ENCODE peak calls at places on chromosomes 6 and 20, in seven cellular contexts. One of them, this sample, is unnamed.
A peak's percentile ranks its signal among the peaks of the same experiment; 100 is the strongest.

GRCh38 chr6:54990001-54990400 is 143.4 kb downstream of the FAM83B start:
- DNase-seq in stimulated activated naive CD4-positive, alpha-beta T cell treated with Interleukin-2 at 50 U/mL for 16 hours: no peak
- DNase-seq in keratinocyte: no peak
- DNase-seq in stimulated activated CD8-positive, alpha-beta memory T cell treated with anti-CD3 and anti-CD28 coated beads, Interleukin-2, amount 100 ng/mL, for 1 hour: no peak
- DNase-seq in effector CD4-positive, alpha-beta T cell: no peak
- DNase-seq in stomach: no peak
- DNase-seq in glutamatergic neuron: no peak
- DNase-seq in this sample: no peak

GRCh38 chr6:107179004-107179403 is 63.7 kb upstream of the BEND3 start:
- DNase-seq in effector CD4-positive, alpha-beta T cell: no peak
- DNase-seq in stomach: no peak
- DNase-seq in stimulated activated naive CD4-positive, alpha-beta T cell treated with Interleukin-2 at 50 U/mL for 16 hours: no peak
- DNase-seq in glutamatergic neuron: no peak
- DNase-seq in stimulated activated CD8-positive, alpha-beta memory T cell treated with anti-CD3 and anti-CD28 coated beads, Interleukin-2, amount 100 ng/mL, for 1 hour: no peak
- DNase-seq in keratinocyte: no peak
- DNase-seq in this sample: no peak

GRCh38 chr6:124962617-124963415 is 579 bp downstream of the RNF217 start:
- DNase-seq in stomach: peak; percentile 40
- DNase-seq in stimulated activated CD8-positive, alpha-beta memory T cell treated with anti-CD3 and anti-CD28 coated beads, Interleukin-2, amount 100 ng/mL, for 1 hour: no peak
- DNase-seq in effector CD4-positive, alpha-beta T cell: no peak
- DNase-seq in glutamatergic neuron: peak; percentile 43
- DNase-seq in keratinocyte: no peak
- DNase-seq in stimulated activated naive CD4-positive, alpha-beta T cell treated with Interleukin-2 at 50 U/mL for 16 hours: no peak
- DNase-seq in this sample: peak; percentile 67

GRCh38 chr20:10625641-10626040 is 48.2 kb downstream of the JAG1 start:
- DNase-seq in stimulated activated naive CD4-positive, alpha-beta T cell treated with Interleukin-2 at 50 U/mL for 16 hours: no peak
- DNase-seq in effector CD4-positive, alpha-beta T cell: no peak
- DNase-seq in keratinocyte: no peak
- DNase-seq in stimulated activated CD8-positive, alpha-beta memory T cell treated with anti-CD3 and anti-CD28 coated beads, Interleukin-2, amount 100 ng/mL, for 1 hour: no peak
- DNase-seq in glutamatergic neuron: no peak
- DNase-seq in stomach: no peak
- DNase-seq in this sample: no peak

GRCh38 chr20:64152906-64153305 is 11.3 kb upstream of the MYT1 start:
- DNase-seq in glutamatergic neuron: no peak
- DNase-seq in stimulated activated naive CD4-positive, alpha-beta T cell treated with Interleukin-2 at 50 U/mL for 16 hours: no peak
- DNase-seq in keratinocyte: no peak
- DNase-seq in effector CD4-positive, alpha-beta T cell: no peak
- DNase-seq in stimulated activated CD8-positive, alpha-beta memory T cell treated with anti-CD3 and anti-CD28 coated beads, Interleukin-2, amount 100 ng/mL, for 1 hour: no peak
- DNase-seq in stomach: no peak
- DNase-seq in this sample: no peak

GRCh38 chr6:74479420-74479819 is 726.4 kb downstream of the COL12A1 start:
- DNase-seq in effector CD4-positive, alpha-beta T cell: no peak
- DNase-seq in keratinocyte: no peak
- DNase-seq in stimulated activated naive CD4-positive, alpha-beta T cell treated with Interleukin-2 at 50 U/mL for 16 hours: no peak
- DNase-seq in glutamatergic neuron: no peak
- DNase-seq in stimulated activated CD8-positive, alpha-beta memory T cell treated with anti-CD3 and anti-CD28 coated beads, Interleukin-2, amount 100 ng/mL, for 1 hour: no peak
- DNase-seq in stomach: no peak
- DNase-seq in this sample: no peak

GRCh38 chr20:17655286-17655651 is 26.8 kb downstream of the RRBP1 start:
- DNase-seq in effector CD4-positive, alpha-beta T cell: no peak
- DNase-seq in glutamatergic neuron: no peak
- DNase-seq in stomach: no peak
- DNase-seq in stimulated activated naive CD4-positive, alpha-beta T cell treated with Interleukin-2 at 50 U/mL for 16 hours: no peak
- DNase-seq in stimulated activated CD8-positive, alpha-beta memory T cell treated with anti-CD3 and anti-CD28 coated beads, Interleukin-2, amount 100 ng/mL, for 1 hour: no peak
- DNase-seq in keratinocyte: no peak
- DNase-seq in this sample: no peak

GRCh38 chr20:25549866-25550477 is 35.4 kb downstream of the NINL start:
- DNase-seq in keratinocyte: no peak
- DNase-seq in stimulated activated naive CD4-positive, alpha-beta T cell treated with Interleukin-2 at 50 U/mL for 16 hours: no peak
- DNase-seq in effector CD4-positive, alpha-beta T cell: no peak
- DNase-seq in stomach: no peak
- DNase-seq in stimulated activated CD8-positive, alpha-beta memory T cell treated with anti-CD3 and anti-CD28 coated beads, Interleukin-2, amount 100 ng/mL, for 1 hour: no peak
- DNase-seq in glutamatergic neuron: no peak
- DNase-seq in this sample: no peak

GRCh38 chr20:4119854-4120209 is 104.5 kb upstream of the RNF24 start:
- DNase-seq in stimulated activated CD8-positive, alpha-beta memory T cell treated with anti-CD3 and anti-CD28 coated beads, Interleukin-2, amount 100 ng/mL, for 1 hour: no peak
- DNase-seq in glutamatergic neuron: no peak
- DNase-seq in keratinocyte: no peak
- DNase-seq in stimulated activated naive CD4-positive, alpha-beta T cell treated with Interleukin-2 at 50 U/mL for 16 hours: no peak
- DNase-seq in stomach: no peak
- DNase-seq in effector CD4-positive, alpha-beta T cell: no peak
- DNase-seq in this sample: no peak

GRCh38 chr6:33252758-33253157 is 18.9 kb downstream of the VPS52 start:
- DNase-seq in stimulated activated naive CD4-positive, alpha-beta T cell treated with Interleukin-2 at 50 U/mL for 16 hours: no peak
- DNase-seq in stomach: no peak
- DNase-seq in keratinocyte: no peak
- DNase-seq in effector CD4-positive, alpha-beta T cell: no peak
- DNase-seq in glutamatergic neuron: no peak
- DNase-seq in stimulated activated CD8-positive, alpha-beta memory T cell treated with anti-CD3 and anti-CD28 coated beads, Interleukin-2, amount 100 ng/mL, for 1 hour: no peak
- DNase-seq in this sample: no peak

GRCh38 chr20:59258103-59258705 is 42.2 kb upstream of the EDN3 start:
- DNase-seq in keratinocyte: no peak
- DNase-seq in effector CD4-positive, alpha-beta T cell: no peak
- DNase-seq in stomach: no peak
- DNase-seq in stimulated activated naive CD4-positive, alpha-beta T cell treated with Interleukin-2 at 50 U/mL for 16 hours: no peak
- DNase-seq in stimulated activated CD8-positive, alpha-beta memory T cell treated with anti-CD3 and anti-CD28 coated beads, Interleukin-2, amount 100 ng/mL, for 1 hour: no peak
- DNase-seq in glutamatergic neuron: no peak
- DNase-seq in this sample: no peak

GRCh38 chr20:19001177-19001576 is 187.6 kb downstream of the SCP2D1 start:
- DNase-seq in keratinocyte: no peak
- DNase-seq in stimulated activated naive CD4-positive, alpha-beta T cell treated with Interleukin-2 at 50 U/mL for 16 hours: no peak
- DNase-seq in effector CD4-positive, alpha-beta T cell: no peak
- DNase-seq in glutamatergic neuron: no peak
- DNase-seq in stimulated activated CD8-positive, alpha-beta memory T cell treated with anti-CD3 and anti-CD28 coated beads, Interleukin-2, amount 100 ng/mL, for 1 hour: no peak
- DNase-seq in stomach: no peak
- DNase-seq in this sample: no peak

GRCh38 chr6:142218441-142218840 is 71.4 kb downstream of the VTA1 start:
- DNase-seq in stimulated activated CD8-positive, alpha-beta memory T cell treated with anti-CD3 and anti-CD28 coated beads, Interleukin-2, amount 100 ng/mL, for 1 hour: no peak
- DNase-seq in stimulated activated naive CD4-positive, alpha-beta T cell treated with Interleukin-2 at 50 U/mL for 16 hours: no peak
- DNase-seq in stomach: no peak
- DNase-seq in keratinocyte: no peak
- DNase-seq in effector CD4-positive, alpha-beta T cell: no peak
- DNase-seq in glutamatergic neuron: no peak
- DNase-seq in this sample: no peak

GRCh38 chr6:31441368-31442267 is 38.2 kb downstream of the MICA start:
- DNase-seq in stimulated activated CD8-positive, alpha-beta memory T cell treated with anti-CD3 and anti-CD28 coated beads, Interleukin-2, amount 100 ng/mL, for 1 hour: peak; percentile 79
- DNase-seq in stimulated activated naive CD4-positive, alpha-beta T cell treated with Interleukin-2 at 50 U/mL for 16 hours: no peak
- DNase-seq in glutamatergic neuron: peak; percentile 83
- DNase-seq in effector CD4-positive, alpha-beta T cell: peak; percentile 80
- DNase-seq in keratinocyte: no peak
- DNase-seq in stomach: peak; percentile 89
- DNase-seq in this sample: peak; percentile 48

GRCh38 chr6:84926756-84927155 is 162.4 kb upstream of the TBX18 start:
- DNase-seq in glutamatergic neuron: no peak
- DNase-seq in keratinocyte: no peak
- DNase-seq in stimulated activated CD8-positive, alpha-beta memory T cell treated with anti-CD3 and anti-CD28 coated beads, Interleukin-2, amount 100 ng/mL, for 1 hour: no peak
- DNase-seq in effector CD4-positive, alpha-beta T cell: no peak
- DNase-seq in stomach: no peak
- DNase-seq in stimulated activated naive CD4-positive, alpha-beta T cell treated with Interleukin-2 at 50 U/mL for 16 hours: no peak
- DNase-seq in this sample: no peak

GRCh38 chr6:109342564-109342963 is 39.7 kb downstream of the CD164 start:
- DNase-seq in stimulated activated CD8-positive, alpha-beta memory T cell treated with anti-CD3 and anti-CD28 coated beads, Interleukin-2, amount 100 ng/mL, for 1 hour: no peak
- DNase-seq in effector CD4-positive, alpha-beta T cell: no peak
- DNase-seq in keratinocyte: no peak
- DNase-seq in stomach: no peak
- DNase-seq in stimulated activated naive CD4-positive, alpha-beta T cell treated with Interleukin-2 at 50 U/mL for 16 hours: no peak
- DNase-seq in glutamatergic neuron: no peak
- DNase-seq in this sample: no peak

GRCh38 chr6:170265655-170266054 is 25.2 kb downstream of the DLL1 start:
- DNase-seq in stimulated activated CD8-positive, alpha-beta memory T cell treated with anti-CD3 and anti-CD28 coated beads, Interleukin-2, amount 100 ng/mL, for 1 hour: no peak
- DNase-seq in keratinocyte: no peak
- DNase-seq in effector CD4-positive, alpha-beta T cell: no peak
- DNase-seq in stimulated activated naive CD4-positive, alpha-beta T cell treated with Interleukin-2 at 50 U/mL for 16 hours: no peak
- DNase-seq in stomach: peak; percentile 95
- DNase-seq in glutamatergic neuron: no peak
- DNase-seq in this sample: no peak

GRCh38 chr6:157224178-157224956 is 99.0 kb downstream of the TMEM242 start:
- DNase-seq in effector CD4-positive, alpha-beta T cell: no peak
- DNase-seq in keratinocyte: no peak
- DNase-seq in stimulated activated CD8-positive, alpha-beta memory T cell treated with anti-CD3 and anti-CD28 coated beads, Interleukin-2, amount 100 ng/mL, for 1 hour: no peak
- DNase-seq in glutamatergic neuron: peak; percentile 69
- DNase-seq in stomach: no peak
- DNase-seq in stimulated activated naive CD4-positive, alpha-beta T cell treated with Interleukin-2 at 50 U/mL for 16 hours: no peak
- DNase-seq in this sample: no peak

GRCh38 chr6:11153447-11153846 is 41.9 kb upstream of the ERVFRD-1 start:
- DNase-seq in glutamatergic neuron: no peak
- DNase-seq in effector CD4-positive, alpha-beta T cell: no peak
- DNase-seq in stomach: no peak
- DNase-seq in stimulated activated naive CD4-positive, alpha-beta T cell treated with Interleukin-2 at 50 U/mL for 16 hours: no peak
- DNase-seq in keratinocyte: no peak
- DNase-seq in stimulated activated CD8-positive, alpha-beta memory T cell treated with anti-CD3 and anti-CD28 coated beads, Interleukin-2, amount 100 ng/mL, for 1 hour: no peak
- DNase-seq in this sample: no peak

GRCh38 chr20:4369119-4369797 is 352.5 kb upstream of the PRND start:
- DNase-seq in glutamatergic neuron: no peak
- DNase-seq in stimulated activated naive CD4-positive, alpha-beta T cell treated with Interleukin-2 at 50 U/mL for 16 hours: no peak
- DNase-seq in stomach: no peak
- DNase-seq in keratinocyte: no peak
- DNase-seq in effector CD4-positive, alpha-beta T cell: no peak
- DNase-seq in stimulated activated CD8-positive, alpha-beta memory T cell treated with anti-CD3 and anti-CD28 coated beads, Interleukin-2, amount 100 ng/mL, for 1 hour: no peak
- DNase-seq in this sample: no peak

This sample was measured in Caki2.